ENCODE peak calls at places on chromosomes 13 and 19, in five cellular contexts. One of them, this sample, is unnamed.
A peak's percentile ranks its signal among the peaks of the same experiment; 100 is the strongest.

GRCh38 chr13:48038763-48039162 is 1.2 kb downstream of the NUDT15 start:
- DNase-seq in HCT116: no peak
- DNase-seq in naive thymus-derived CD4-positive, alpha-beta T cell: no peak
- DNase-seq in trophoblast cell: no peak
- DNase-seq in spleen: no peak
- DNase-seq in this sample: no peak

GRCh38 chr13:39306639-39307589 is 268.7 kb downstream of the NHLRC3 start:
- DNase-seq in HCT116: no peak
- DNase-seq in naive thymus-derived CD4-positive, alpha-beta T cell: no peak
- DNase-seq in trophoblast cell: no peak
- DNase-seq in spleen: no peak
- DNase-seq in this sample: no peak

GRCh38 chr13:42392706-42393572 is 121.0 kb downstream of the AKAP11 start:
- DNase-seq in HCT116: no peak
- DNase-seq in naive thymus-derived CD4-positive, alpha-beta T cell: peak; percentile 51
- DNase-seq in trophoblast cell: no peak
- DNase-seq in spleen: no peak
- DNase-seq in this sample: no peak

GRCh38 chr19:388691-389090 is 20.3 kb downstream of the C2CD4C start:
- DNase-seq in HCT116: no peak
- DNase-seq in naive thymus-derived CD4-positive, alpha-beta T cell: no peak
- DNase-seq in trophoblast cell: no peak
- DNase-seq in spleen: no peak
- DNase-seq in this sample: no peak

GRCh38 chr19:48543121-48543710 is 8.8 kb upstream of the SULT2B1 start:
- DNase-seq in HCT116: peak; percentile 53
- DNase-seq in naive thymus-derived CD4-positive, alpha-beta T cell: no peak
- DNase-seq in trophoblast cell: peak; percentile 41
- DNase-seq in spleen: no peak
- DNase-seq in this sample: no peak

GRCh38 chr13:97108535-97108910 is 113.6 kb upstream of the MBNL2 start:
- DNase-seq in HCT116: no peak
- DNase-seq in naive thymus-derived CD4-positive, alpha-beta T cell: no peak
- DNase-seq in trophoblast cell: no peak
- DNase-seq in spleen: no peak
- DNase-seq in this sample: no peak

GRCh38 chr19:13079542-13079986 is 23.1 kb downstream of the LYL1 start:
- DNase-seq in HCT116: no peak
- DNase-seq in naive thymus-derived CD4-positive, alpha-beta T cell: no peak
- DNase-seq in trophoblast cell: no peak
- DNase-seq in spleen: no peak
- DNase-seq in this sample: no peak

GRCh38 chr19:7729831-7730285 is 2.1 kb downstream of the CLEC4G start:
- DNase-seq in HCT116: no peak
- DNase-seq in naive thymus-derived CD4-positive, alpha-beta T cell: no peak
- DNase-seq in trophoblast cell: no peak
- DNase-seq in spleen: peak; percentile 79
- DNase-seq in this sample: no peak

GRCh38 chr19:51754106-51754505 is 2.4 kb upstream of the FPR1 start:
- DNase-seq in HCT116: no peak
- DNase-seq in naive thymus-derived CD4-positive, alpha-beta T cell: no peak
- DNase-seq in trophoblast cell: no peak
- DNase-seq in spleen: no peak
- DNase-seq in this sample: no peak

GRCh38 chr19:23436318-23436717 is 41.0 kb upstream of the ZNF91 start:
- DNase-seq in HCT116: no peak
- DNase-seq in naive thymus-derived CD4-positive, alpha-beta T cell: no peak
- DNase-seq in trophoblast cell: no peak
- DNase-seq in spleen: no peak
- DNase-seq in this sample: no peak

GRCh38 chr13:82147526-82147925 is 1734.7 kb downstream of the SLITRK1 start:
- DNase-seq in HCT116: no peak
- DNase-seq in naive thymus-derived CD4-positive, alpha-beta T cell: no peak
- DNase-seq in trophoblast cell: no peak
- DNase-seq in spleen: no peak
- DNase-seq in this sample: no peak

GRCh38 chr13:75813323-75813722 is 177.2 kb downstream of the LMO7 start:
- DNase-seq in HCT116: no peak
- DNase-seq in naive thymus-derived CD4-positive, alpha-beta T cell: no peak
- DNase-seq in trophoblast cell: no peak
- DNase-seq in spleen: no peak
- DNase-seq in this sample: no peak

GRCh38 chr13:74555291-74556001 is 421.2 kb upstream of the KLF12 start:
- DNase-seq in HCT116: no peak
- DNase-seq in naive thymus-derived CD4-positive, alpha-beta T cell: no peak
- DNase-seq in trophoblast cell: no peak
- DNase-seq in spleen: no peak
- DNase-seq in this sample: no peak

GRCh38 chr13:40983725-40984669 is 35.1 kb downstream of the ELF1 start:
- DNase-seq in HCT116: no peak
- DNase-seq in naive thymus-derived CD4-positive, alpha-beta T cell: no peak
- DNase-seq in trophoblast cell: no peak
- DNase-seq in spleen: no peak
- DNase-seq in this sample: no peak

GRCh38 chr13:95059306-95059705 is 241.9 kb downstream of the ABCC4 start:
- DNase-seq in HCT116: no peak
- DNase-seq in naive thymus-derived CD4-positive, alpha-beta T cell: no peak
- DNase-seq in trophoblast cell: no peak
- DNase-seq in spleen: no peak
- DNase-seq in this sample: no peak

GRCh38 chr13:61988810-61989209 is 573.2 kb upstream of the PCDH20 start:
- DNase-seq in HCT116: no peak
- DNase-seq in naive thymus-derived CD4-positive, alpha-beta T cell: no peak
- DNase-seq in trophoblast cell: no peak
- DNase-seq in spleen: no peak
- DNase-seq in this sample: no peak

GRCh38 chr13:63435668-63436275 is 2020.1 kb upstream of the PCDH20 start:
- DNase-seq in HCT116: peak; percentile 3
- DNase-seq in naive thymus-derived CD4-positive, alpha-beta T cell: no peak
- DNase-seq in trophoblast cell: peak; percentile 1
- DNase-seq in spleen: no peak
- DNase-seq in this sample: no peak

GRCh38 chr19:56217039-56217949 is 15.2 kb downstream of the ZSCAN5C start:
- DNase-seq in HCT116: no peak
- DNase-seq in naive thymus-derived CD4-positive, alpha-beta T cell: no peak
- DNase-seq in trophoblast cell: peak; percentile 56
- DNase-seq in spleen: no peak
- DNase-seq in this sample: no peak

GRCh38 chr13:71714802-71715375 is 152.1 kb downstream of the DACH1 start:
- DNase-seq in HCT116: no peak
- DNase-seq in naive thymus-derived CD4-positive, alpha-beta T cell: no peak
- DNase-seq in trophoblast cell: no peak
- DNase-seq in spleen: no peak
- DNase-seq in this sample: no peak

GRCh38 chr19:39475748-39476147 is 4.9 kb upstream of the TIMM50 start:
- DNase-seq in HCT116: no peak
- DNase-seq in naive thymus-derived CD4-positive, alpha-beta T cell: no peak
- DNase-seq in trophoblast cell: no peak
- DNase-seq in spleen: no peak
- DNase-seq in this sample: no peak

GRCh38 chr13:40644838-40645620 is 21.4 kb downstream of the FOXO1 start:
- DNase-seq in HCT116: no peak
- DNase-seq in naive thymus-derived CD4-positive, alpha-beta T cell: no peak
- DNase-seq in trophoblast cell: peak; percentile 15
- DNase-seq in spleen: no peak
- DNase-seq in this sample: no peak

GRCh38 chr13:87274209-87274819 is 396.9 kb upstream of the SLITRK5 start:
- DNase-seq in HCT116: peak; percentile 39
- DNase-seq in naive thymus-derived CD4-positive, alpha-beta T cell: no peak
- DNase-seq in trophoblast cell: peak; percentile 7
- DNase-seq in spleen: no peak
- DNase-seq in this sample: no peak

GRCh38 chr13:94708971-94709614 is 3.3 kb downstream of the SOX21 start:
- DNase-seq in HCT116: no peak
- DNase-seq in naive thymus-derived CD4-positive, alpha-beta T cell: no peak
- DNase-seq in trophoblast cell: no peak
- DNase-seq in spleen: no peak
- DNase-seq in this sample: no peak

GRCh38 chr13:50731400-50731799 is 112.1 kb downstream of the DLEU7 start:
- DNase-seq in HCT116: no peak
- DNase-seq in naive thymus-derived CD4-positive, alpha-beta T cell: no peak
- DNase-seq in trophoblast cell: peak; percentile 8
- DNase-seq in spleen: no peak
- DNase-seq in this sample: no peak

GRCh38 chr19:39937094-39937493 is 2.7 kb upstream of the FCGBP start:
- DNase-seq in HCT116: no peak
- DNase-seq in naive thymus-derived CD4-positive, alpha-beta T cell: peak; percentile 48
- DNase-seq in trophoblast cell: no peak
- DNase-seq in spleen: no peak
- DNase-seq in this sample: no peak

GRCh38 chr19:12723383-12723642 is 419 bp downstream of the TNPO2 start:
- DNase-seq in HCT116: no peak
- DNase-seq in naive thymus-derived CD4-positive, alpha-beta T cell: no peak
- DNase-seq in trophoblast cell: no peak
- DNase-seq in spleen: no peak
- DNase-seq in this sample: no peak

GRCh38 chr19:21851596-21852345 is 15.8 kb upstream of the ZNF43 start:
- DNase-seq in HCT116: no peak
- DNase-seq in naive thymus-derived CD4-positive, alpha-beta T cell: peak; percentile 81
- DNase-seq in trophoblast cell: peak; percentile 98
- DNase-seq in spleen: peak; percentile 94
- DNase-seq in this sample: peak; percentile 91

GRCh38 chr13:99916366-99917103 is 55.0 kb downstream of the ZIC5 start:
- DNase-seq in HCT116: peak; percentile 73
- DNase-seq in naive thymus-derived CD4-positive, alpha-beta T cell: no peak
- DNase-seq in trophoblast cell: peak; percentile 33
- DNase-seq in spleen: no peak
- DNase-seq in this sample: no peak

GRCh38 chr19:7705387-7706187 is 3.7 kb upstream of the FCER2 start:
- DNase-seq in HCT116: no peak
- DNase-seq in naive thymus-derived CD4-positive, alpha-beta T cell: peak; percentile 64
- DNase-seq in trophoblast cell: peak; percentile 13
- DNase-seq in spleen: peak; percentile 96
- DNase-seq in this sample: peak; percentile 44

GRCh38 chr13:101416181-101417042 is at the start of gene NALCN:
- DNase-seq in HCT116: no peak
- DNase-seq in naive thymus-derived CD4-positive, alpha-beta T cell: no peak
- DNase-seq in trophoblast cell: no peak
- DNase-seq in spleen: no peak
- DNase-seq in this sample: no peak

GRCh38 chr19:58084596-58085347 is 13.3 kb downstream of the ZSCAN18 start:
- DNase-seq in HCT116: no peak
- DNase-seq in naive thymus-derived CD4-positive, alpha-beta T cell: no peak
- DNase-seq in trophoblast cell: no peak
- DNase-seq in spleen: no peak
- DNase-seq in this sample: no peak

GRCh38 chr13:51922771-51923480 is 61.2 kb downstream of the CCDC70 start:
- DNase-seq in HCT116: no peak
- DNase-seq in naive thymus-derived CD4-positive, alpha-beta T cell: no peak
- DNase-seq in trophoblast cell: no peak
- DNase-seq in spleen: no peak
- DNase-seq in this sample: no peak

GRCh38 chr19:49421039-49421877 is 2.0 kb downstream of the PTH2 start:
- DNase-seq in HCT116: no peak
- DNase-seq in naive thymus-derived CD4-positive, alpha-beta T cell: peak; percentile 59
- DNase-seq in trophoblast cell: peak; percentile 15
- DNase-seq in spleen: no peak
- DNase-seq in this sample: no peak

GRCh38 chr19:15113245-15114152 is 6.3 kb downstream of the SYDE1 start:
- DNase-seq in HCT116: no peak
- DNase-seq in naive thymus-derived CD4-positive, alpha-beta T cell: no peak
- DNase-seq in trophoblast cell: no peak
- DNase-seq in spleen: no peak
- DNase-seq in this sample: no peak

GRCh38 chr13:99740261-99740979 is 231.1 kb downstream of the ZIC5 start:
- DNase-seq in HCT116: no peak
- DNase-seq in naive thymus-derived CD4-positive, alpha-beta T cell: no peak
- DNase-seq in trophoblast cell: no peak
- DNase-seq in spleen: no peak
- DNase-seq in this sample: no peak

GRCh38 chr13:31166591-31166990 is 4.9 kb upstream of the HSPH1 start:
- DNase-seq in HCT116: no peak
- DNase-seq in naive thymus-derived CD4-positive, alpha-beta T cell: no peak
- DNase-seq in trophoblast cell: no peak
- DNase-seq in spleen: no peak
- DNase-seq in this sample: no peak

GRCh38 chr19:35546532-35546931 is 1.1 kb downstream of the TMEM147 start:
- DNase-seq in HCT116: no peak
- DNase-seq in naive thymus-derived CD4-positive, alpha-beta T cell: no peak
- DNase-seq in trophoblast cell: no peak
- DNase-seq in spleen: no peak
- DNase-seq in this sample: no peak
- H3K4me1 ChIP-seq in HCT116: peaks cover 9% of the 10 kb centered on the region
- H3K4me1 ChIP-seq in naive thymus-derived CD4-positive, alpha-beta T cell: peaks cover 16% of the 10 kb centered on the region
- H3K4me1 ChIP-seq in trophoblast cell: peaks cover 15% of the 10 kb centered on the region
- H3K4me1 ChIP-seq in spleen: peaks cover 30% of the 10 kb centered on the region
- H3K4me1 ChIP-seq in this sample: peaks cover 21% of the 10 kb centered on the region

GRCh38 chr13:106182404-106182803 is 353.1 kb downstream of the EFNB2 start:
- DNase-seq in HCT116: peak; percentile 35
- DNase-seq in naive thymus-derived CD4-positive, alpha-beta T cell: no peak
- DNase-seq in trophoblast cell: no peak
- DNase-seq in spleen: no peak
- DNase-seq in this sample: no peak
- H3K4me1 ChIP-seq in HCT116: peaks cover 16% of the 10 kb centered on the region
- H3K4me1 ChIP-seq in naive thymus-derived CD4-positive, alpha-beta T cell: no peaks in the 10 kb centered on the region
- H3K4me1 ChIP-seq in trophoblast cell: peaks cover 9% of the 10 kb centered on the region
- H3K4me1 ChIP-seq in spleen: no peaks in the 10 kb centered on the region
- H3K4me1 ChIP-seq in this sample: no peaks in the 10 kb centered on the region

DNA sequence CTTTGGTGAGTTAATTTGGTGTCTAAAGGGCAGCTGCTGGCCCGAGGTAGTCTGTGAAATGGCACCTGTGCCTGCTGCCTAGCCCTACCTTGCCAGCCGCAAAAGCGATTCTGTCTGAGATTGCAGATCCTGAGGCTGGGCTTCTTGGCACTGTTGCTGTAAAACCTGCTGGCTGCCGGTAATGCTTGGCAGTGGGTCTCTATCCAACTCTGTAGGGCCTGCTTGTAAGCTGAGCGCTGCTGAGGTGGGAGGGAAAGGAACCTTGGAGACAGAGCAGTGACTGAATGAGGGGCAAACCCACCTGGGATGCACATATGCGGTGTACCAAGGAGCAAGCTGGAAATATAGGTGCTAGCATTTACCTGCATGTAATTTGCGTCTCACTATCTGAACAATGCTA is 11.7 kb downstream of the LCP1 start:
- DNase-seq in HCT116: no peak
- DNase-seq in naive thymus-derived CD4-positive, alpha-beta T cell: no peak
- DNase-seq in trophoblast cell: no peak
- DNase-seq in spleen: no peak
- DNase-seq in this sample: no peak
- H3K4me1 ChIP-seq in HCT116: no peaks in the 10 kb centered on the region
- H3K4me1 ChIP-seq in naive thymus-derived CD4-positive, alpha-beta T cell: peaks cover 95% of the 10 kb centered on the region
- H3K4me1 ChIP-seq in trophoblast cell: peaks cover 34% of the 10 kb centered on the region
- H3K4me1 ChIP-seq in spleen: peaks cover 100% of the 10 kb centered on the region
- H3K4me1 ChIP-seq in this sample: peaks cover 98% of the 10 kb centered on the region

GRCh38 chr19:3691726-3692125 is 8.5 kb downstream of the PIP5K1C start:
- DNase-seq in HCT116: no peak
- DNase-seq in naive thymus-derived CD4-positive, alpha-beta T cell: no peak
- DNase-seq in trophoblast cell: no peak
- DNase-seq in spleen: no peak
- DNase-seq in this sample: no peak
- H3K4me1 ChIP-seq in HCT116: no peaks in the 10 kb centered on the region
- H3K4me1 ChIP-seq in naive thymus-derived CD4-positive, alpha-beta T cell: peaks cover 16% of the 10 kb centered on the region
- H3K4me1 ChIP-seq in trophoblast cell: peaks cover 11% of the 10 kb centered on the region
- H3K4me1 ChIP-seq in spleen: peaks cover 33% of the 10 kb centered on the region
- H3K4me1 ChIP-seq in this sample: peaks cover 27% of the 10 kb centered on the region

GRCh38 chr19:3669616-3670257 is 30.5 kb downstream of the PIP5K1C start:
- DNase-seq in HCT116: no peak
- DNase-seq in naive thymus-derived CD4-positive, alpha-beta T cell: no peak
- DNase-seq in trophoblast cell: no peak
- DNase-seq in spleen: no peak
- DNase-seq in this sample: no peak
- H3K4me1 ChIP-seq in HCT116: no peaks in the 10 kb centered on the region
- H3K4me1 ChIP-seq in naive thymus-derived CD4-positive, alpha-beta T cell: peaks cover 19% of the 10 kb centered on the region
- H3K4me1 ChIP-seq in trophoblast cell: peaks cover 32% of the 10 kb centered on the region
- H3K4me1 ChIP-seq in spleen: peaks cover 64% of the 10 kb centered on the region
- H3K4me1 ChIP-seq in this sample: peaks cover 27% of the 10 kb centered on the region

This sample was measured in CD8-positive, alpha-beta T cell.